ENCODE peak calls at places on chromosome 15, in nine cellular contexts. A is SK-N-SH, W is neural progenitor cell, V is hepatocyte, Q is PC-3, K is GM23338, L is OCI-LY7, O is MM.1S, Z is GM23248. F is an unnamed sample.

GRCh38 chr15:74631935-74632560 is 16.4 kb downstream of the CLK3 start:
- DNase-seq in Z (peak), V (peak), K (peak), L (peak), O (peak), A (peak), W (peak), Q (peak), F (no peak)

GRCh38 chr15:89334510-89335288 is at the start of gene POLG:
- DNase-seq in V (peak), O (peak), Z (peak), L (peak), K (peak), W (peak), Q (peak), A (peak), F (peak)

GRCh38 chr15:33132722-33133345 is 61.7 kb downstream of the FMN1 start:
- DNase-seq in W (peak), V (peak), K (peak), O (peak), Q (peak), Z (peak), L (peak), A (peak), F (peak)

GRCh38 chr15:29568840-29569532 is 253.3 kb downstream of the TJP1 start:
- DNase-seq in O (peak), V (peak), W (peak), L (peak), Q (peak), K (peak), A (peak), Z (peak), F (peak)

GRCh38 chr15:96969892-96970710 is 639.6 kb downstream of the NR2F2 start:
- DNase-seq in W (no peak), O (no peak), A (no peak), V (no peak), L (no peak), Z (no peak), Q (no peak), K (no peak), F (no peak)

GRCh38 chr15:51672913-51673857 is 8.1 kb upstream of the SCG3 start:
- DNase-seq in W (no peak), Q (no peak), A (no peak), K (no peak), V (no peak), Z (no peak), O (no peak), L (no peak), F (no peak)

GRCh38 chr15:80026310-80026709 is 33.2 kb upstream of the ZFAND6 start:
- DNase-seq in A (no peak), K (no peak), V (no peak), L (no peak), W (peak), Z (no peak), O (no peak), Q (no peak), F (no peak)

GRCh38 chr15:53627279-53627678 is 132.2 kb downstream of the WDR72 start:
- DNase-seq in W (no peak), O (no peak), Q (no peak), Z (no peak), A (no peak), K (no peak), V (no peak), L (no peak), F (no peak)

GRCh38 chr15:45314960-45315359 is 62.9 kb downstream of the SLC28A2 start:
- DNase-seq in Z (no peak), W (peak), V (peak), Q (peak), L (no peak), A (no peak), K (peak), O (no peak), F (no peak)

GRCh38 chr15:43317566-43318184 is 12.7 kb downstream of the LCMT2 start:
- DNase-seq in K (no peak), W (peak), Q (no peak), V (no peak), O (no peak), A (no peak), Z (no peak), L (no peak), F (no peak)

GRCh38 chr15:28952666-28953491 is 67.1 kb downstream of the APBA2 start:
- DNase-seq in Q (no peak), Z (no peak), A (peak), O (no peak), K (no peak), L (no peak), W (no peak), V (no peak), F (no peak)

GRCh38 chr15:33031324-33031736 is 163.2 kb downstream of the FMN1 start:
- DNase-seq in L (no peak), Z (peak), Q (peak), A (no peak), V (no peak), O (no peak), W (no peak), K (no peak), F (no peak)

GRCh38 chr15:81612631-81613030 is 238.6 kb upstream of the TMC3 start:
- DNase-seq in V (no peak), K (peak), O (no peak), Q (no peak), L (no peak), W (peak), A (no peak), Z (no peak), F (no peak)

GRCh38 chr15:81611679-81612078 is 237.7 kb upstream of the TMC3 start:
- DNase-seq in L (no peak), Q (no peak), V (no peak), W (no peak), Z (no peak), A (no peak), O (no peak), K (no peak), F (no peak)

DNA sequence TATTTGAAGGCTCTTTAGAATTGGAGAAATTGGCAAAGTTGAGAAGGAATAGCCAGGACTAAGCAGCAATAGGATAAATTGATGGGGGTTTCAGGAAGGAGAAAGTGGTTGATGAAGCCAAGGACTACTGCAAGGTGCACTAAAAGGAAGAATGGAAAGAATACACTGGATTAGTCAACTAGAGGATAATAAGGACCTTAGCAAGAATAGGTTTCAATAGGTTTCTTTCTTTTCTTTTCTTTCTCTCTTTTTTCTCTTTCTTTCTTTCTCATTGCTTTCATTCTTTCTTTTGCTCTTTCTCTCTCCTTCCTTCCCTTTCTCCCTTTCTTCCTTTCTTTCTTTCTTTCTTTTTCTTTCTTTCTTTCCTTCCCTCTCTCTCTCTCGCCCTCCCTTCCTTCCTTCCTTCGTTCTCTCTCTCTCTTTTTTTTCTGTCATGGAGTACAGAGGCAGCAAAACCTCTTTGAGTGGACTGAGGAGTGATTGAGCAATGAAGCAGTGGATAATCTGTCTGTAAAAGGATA is 234.4 kb upstream of the TMC3 start:
- DNase-seq in O (no peak), K (no peak), L (no peak), Q (no peak), A (no peak), Z (no peak), W (no peak), V (no peak), F (no peak)
- TF ChIP-seq EZH2phosphoT487 in O (no peak), K (no peak), L (no peak), Q (no peak), A (no peak), Z (no peak), W (no peak), V (no peak), F (no peak)

DNA sequence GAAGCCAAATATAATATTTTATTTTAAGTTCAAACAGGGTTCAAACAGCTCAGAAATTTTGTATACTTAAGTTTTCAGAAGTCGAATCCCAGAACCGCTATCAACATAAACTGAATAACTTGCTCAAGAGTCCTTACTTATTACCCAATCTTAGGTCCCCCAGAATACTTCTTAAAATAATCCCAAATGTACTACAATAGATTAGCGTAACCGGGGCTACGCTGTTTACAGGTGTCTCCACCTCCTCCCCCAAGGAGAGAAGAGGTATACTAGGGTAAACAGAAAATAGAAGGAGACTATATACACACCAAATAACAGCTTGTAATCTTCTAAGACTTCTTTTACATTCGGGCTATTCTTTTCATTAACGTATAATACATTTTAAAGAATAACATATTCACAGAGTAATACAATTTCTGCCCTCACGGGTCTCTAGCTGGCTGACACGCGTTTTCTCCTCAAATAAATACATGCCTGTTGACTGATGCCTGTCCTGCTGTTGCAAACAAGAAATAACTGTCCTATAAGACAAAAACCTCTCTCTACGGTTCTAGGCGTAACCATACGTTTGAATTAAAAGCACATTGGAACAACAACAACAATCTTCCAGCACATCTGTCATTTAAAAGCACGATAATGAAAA is 1.3 kb downstream of the DENND4A start:
- DNase-seq in O (peak), K (peak), A (peak), L (peak), Q (peak), Z (peak), W (peak), V (peak), F (no peak)
- TF ChIP-seq EZH2phosphoT487 in O (no peak), K (no peak), A (no peak), L (no peak), Q (no peak), Z (no peak), W (no peak), V (no peak), F (no peak)

GRCh38 chr15:73560501-73561117 is 72.6 kb downstream of the NPTN start:
- DNase-seq in Q (peak), W (peak), A (peak), L (peak), V (peak), Z (peak), O (peak), K (peak), F (peak)
- TF ChIP-seq EZH2phosphoT487 in Q (no peak), W (no peak), A (no peak), L (no peak), V (no peak), Z (no peak), O (no peak), K (no peak), F (no peak)

GRCh38 chr15:98018761-98019351 is 58.4 kb downstream of the ARRDC4 start:
- DNase-seq in Z (no peak), L (no peak), O (no peak), W (no peak), Q (no peak), K (no peak), A (no peak), V (no peak), F (no peak)

GRCh38 chr15:98012354-98012753 is 51.9 kb downstream of the ARRDC4 start:
- DNase-seq in O (no peak), K (no peak), A (no peak), V (no peak), Z (no peak), W (no peak), Q (no peak), L (no peak), F (no peak)

GRCh38 chr15:98017150-98017964 is 56.9 kb downstream of the ARRDC4 start:
- DNase-seq in V (no peak), W (no peak), Q (no peak), O (no peak), A (no peak), Z (no peak), L (no peak), K (no peak), F (no peak)
- TF ChIP-seq EZH2phosphoT487 in V (no peak), W (no peak), Q (no peak), O (no peak), A (no peak), Z (no peak), L (no peak), K (no peak), F (no peak)

DNA sequence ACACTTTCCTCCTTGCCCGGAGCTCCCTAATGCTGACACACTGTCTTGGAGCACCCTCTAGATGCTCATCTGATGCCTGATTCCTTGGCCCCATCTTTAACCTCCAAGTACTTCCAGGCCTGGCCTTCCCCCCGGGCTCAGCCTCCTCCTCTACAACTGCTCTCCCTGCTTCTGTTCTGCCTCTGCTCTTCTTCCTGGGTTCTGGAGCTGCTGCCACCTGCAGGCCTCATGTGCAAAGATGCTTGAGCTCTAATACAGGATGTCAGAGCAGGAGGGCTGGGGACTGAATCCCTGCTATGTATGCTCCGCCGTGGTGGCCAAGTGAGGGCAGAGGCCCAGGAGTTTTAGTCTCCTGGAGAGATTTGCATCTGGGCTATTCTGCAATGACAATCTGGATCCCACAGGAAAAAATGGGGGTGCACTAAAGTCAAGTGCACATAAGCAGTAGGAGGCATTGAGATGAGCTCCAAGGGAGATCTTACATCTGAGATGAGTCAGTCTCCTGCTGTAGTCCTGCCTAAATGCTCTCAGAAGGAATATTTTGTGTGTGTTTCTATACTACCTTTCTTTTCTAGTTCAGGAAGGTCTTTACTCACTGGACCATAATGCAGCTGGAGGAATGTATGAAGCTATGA is 296.3 kb downstream of the UACA start:
- DNase-seq in A (peak), L (peak), V (peak), O (peak), Q (peak), K (peak), W (peak), Z (peak), F (peak)
- TF ChIP-seq EZH2phosphoT487 in A (no peak), L (no peak), V (no peak), O (no peak), Q (no peak), K (no peak), W (no peak), Z (no peak), F (no peak)

GRCh38 chr15:49558924-49559323 is 61.7 kb downstream of the FAM227B start:
- DNase-seq in W (no peak), O (no peak), L (no peak), V (no peak), K (no peak), A (no peak), Q (no peak), Z (no peak), F (no peak)
- TF ChIP-seq EZH2phosphoT487 in W (no peak), O (no peak), L (no peak), V (no peak), K (no peak), A (no peak), Q (no peak), Z (no peak), F (no peak)

GRCh38 chr15:41713047-41713446 is 52.8 kb downstream of the MGA start:
- DNase-seq in K (no peak), L (no peak), W (no peak), Q (no peak), Z (no peak), V (no peak), O (no peak), A (no peak), F (no peak)

GRCh38 chr15:41714291-41714690 is 54.1 kb downstream of the MGA start:
- DNase-seq in V (no peak), W (no peak), K (no peak), Q (no peak), O (no peak), Z (no peak), L (no peak), A (no peak), F (no peak)

DNA sequence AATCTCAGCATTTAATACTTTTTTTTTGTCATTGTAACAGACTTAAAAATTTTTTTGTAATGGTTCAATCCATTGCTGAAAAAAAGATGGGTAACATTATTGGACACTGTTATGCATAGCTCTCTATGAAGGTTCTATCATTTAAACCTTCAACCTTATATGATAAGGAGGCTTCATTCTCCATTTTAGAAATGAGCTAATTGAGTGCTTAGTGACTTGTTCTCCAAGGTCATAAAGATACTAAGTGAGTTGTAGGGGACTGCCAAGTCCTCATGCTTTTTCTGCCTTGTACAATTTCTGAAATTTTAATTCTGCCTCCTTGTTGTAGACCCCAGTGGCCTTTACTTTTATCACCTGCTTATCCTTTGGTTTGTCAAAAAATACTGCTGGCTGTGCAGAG is 56.7 kb downstream of the MGA start:
- DNase-seq in V (no peak), K (no peak), Z (no peak), W (no peak), Q (no peak), A (no peak), L (no peak), O (no peak), F (no peak)
- TF ChIP-seq EZH2phosphoT487 in V (no peak), K (no peak), Z (no peak), W (no peak), Q (no peak), A (no peak), L (no peak), O (no peak), F (no peak)